ENCODE peak calls at places on chromosomes 11 and 22, in nine cellular contexts. N is H1, T is choroid plexus epithelial cell, A is foreskin fibroblast, X is uterus, L is astrocyte of the cerebellum, F is HCT116, K is astrocyte of the spinal cord, Y is HL-60. B is an unnamed sample.

GRCh38 chr11:104451193-104451592 is 287.2 kb upstream of the PDGFD start:
- DNase-seq in T (no peak), X (no peak), A (no peak), Y (no peak), K (no peak), F (no peak), N (no peak), L (no peak), B (no peak)

GRCh38 chr11:121891134-121891533 is 224.9 kb downstream of the BLID start:
- DNase-seq in X (no peak), A (no peak), Y (no peak), L (no peak), N (no peak), F (no peak), T (no peak), K (no peak), B (no peak)

GRCh38 chr22:49358041-49358440 is 469.6 kb downstream of the BRD1 start:
- DNase-seq in T (no peak), L (no peak), N (peak; percentile 38), Y (no peak), A (no peak), F (no peak), X (no peak), K (no peak), B (no peak)

GRCh38 chr22:43478621-43479285 is 66.9 kb downstream of the MPPED1 start:
- DNase-seq in T (no peak), N (no peak), Y (no peak), K (no peak), L (no peak), A (no peak), X (no peak), F (no peak), B (no peak)

GRCh38 chr22:40487663-40488249 is 117.4 kb downstream of the SGSM3 start:
- DNase-seq in N (no peak), F (no peak), T (peak; percentile 62), Y (no peak), K (peak; percentile 53), A (no peak), L (no peak), X (no peak), B (peak; percentile 48)

GRCh38 chr11:114256176-114256897 is 39.9 kb upstream of the NNMT start:
- DNase-seq in N (no peak), Y (no peak), K (no peak), L (no peak), X (no peak), F (no peak), T (no peak), A (no peak), B (peak; percentile 29)

GRCh38 chr11:73213196-73214143 is 4.6 kb upstream of the P2RY2 start:
- DNase-seq in T (no peak), L (no peak), F (no peak), K (no peak), A (no peak), X (no peak), Y (no peak), N (no peak), B (no peak)

GRCh38 chr22:31734512-31734911 is 15.4 kb downstream of the PRR14L start:
- DNase-seq in N (no peak), X (no peak), T (peak; percentile 87), A (peak; percentile 76), L (peak; percentile 31), F (no peak), Y (no peak), K (peak; percentile 61), B (no peak)

GRCh38 chr11:88491674-88492073 is 154.1 kb upstream of the CTSC start:
- DNase-seq in F (no peak), K (no peak), T (no peak), Y (no peak), L (no peak), A (no peak), X (no peak), N (no peak), B (no peak)

GRCh38 chr11:116691779-116692178 is 81.0 kb downstream of the BUD13 start:
- DNase-seq in X (peak; percentile 37), F (peak; percentile 6), L (no peak), T (peak; percentile 43), A (peak; percentile 9), Y (peak; percentile 31), N (peak; percentile 95), K (peak; percentile 12), B (peak; percentile 90)

DNA sequence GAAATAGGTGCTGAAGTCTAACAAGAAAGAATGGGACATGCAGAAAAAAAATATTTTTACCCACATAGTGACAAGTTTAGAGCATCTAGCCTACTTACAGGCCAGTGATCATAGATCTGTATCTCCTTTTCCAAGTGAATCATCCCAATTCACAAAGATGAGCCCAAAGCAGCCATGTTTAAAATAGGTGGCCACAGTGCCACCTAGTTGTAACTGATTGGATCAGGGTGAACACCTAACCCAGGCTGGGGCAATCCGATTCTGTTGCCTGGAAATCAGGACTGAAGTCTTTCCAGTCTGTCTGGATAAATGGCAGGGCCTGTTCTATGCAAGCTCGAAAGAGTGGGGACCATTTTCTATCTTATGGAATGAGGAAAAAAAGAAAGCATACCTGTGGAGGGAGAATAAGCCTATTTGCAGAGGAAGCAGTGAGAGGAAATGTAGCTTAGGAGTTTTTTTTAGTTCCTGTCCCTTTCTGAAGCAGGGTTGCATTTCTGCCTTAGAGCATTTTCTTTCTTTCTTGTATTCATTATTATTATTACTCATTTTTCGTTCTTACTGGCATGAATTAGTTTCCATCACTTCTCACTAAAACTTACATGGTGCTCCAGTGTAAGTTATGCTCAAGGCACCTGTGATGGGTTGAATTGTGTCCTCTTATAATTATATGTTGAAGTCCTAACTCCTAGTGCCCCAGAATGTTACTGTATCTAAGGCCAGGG is 113.2 kb upstream of the RAG2 start:
- DNase-seq in T (peak; percentile 1), L (no peak), F (no peak), Y (no peak), K (no peak), A (no peak), N (no peak), X (no peak), B (no peak)
- TF ChIP-seq CTCF in T (peak; percentile 16), L (peak; percentile 5), F (no peak), Y (no peak), K (peak; percentile 6), A (no peak), N (peak; percentile 50), X (no peak), B (no peak)

GRCh38 chr11:120698918-120699317 is 187.4 kb downstream of the GRIK4 start:
- DNase-seq in A (no peak), L (no peak), X (no peak), Y (no peak), T (no peak), K (no peak), F (no peak), N (no peak), B (no peak)

GRCh38 chr11:120694706-120695105 is 183.2 kb downstream of the GRIK4 start:
- DNase-seq in L (no peak), K (no peak), T (no peak), Y (no peak), N (no peak), X (no peak), F (no peak), A (no peak), B (no peak)

GRCh38 chr11:120695426-120695825 is 183.9 kb downstream of the GRIK4 start:
- DNase-seq in L (no peak), F (no peak), Y (no peak), T (no peak), N (no peak), A (no peak), X (no peak), K (no peak), B (no peak)

DNA sequence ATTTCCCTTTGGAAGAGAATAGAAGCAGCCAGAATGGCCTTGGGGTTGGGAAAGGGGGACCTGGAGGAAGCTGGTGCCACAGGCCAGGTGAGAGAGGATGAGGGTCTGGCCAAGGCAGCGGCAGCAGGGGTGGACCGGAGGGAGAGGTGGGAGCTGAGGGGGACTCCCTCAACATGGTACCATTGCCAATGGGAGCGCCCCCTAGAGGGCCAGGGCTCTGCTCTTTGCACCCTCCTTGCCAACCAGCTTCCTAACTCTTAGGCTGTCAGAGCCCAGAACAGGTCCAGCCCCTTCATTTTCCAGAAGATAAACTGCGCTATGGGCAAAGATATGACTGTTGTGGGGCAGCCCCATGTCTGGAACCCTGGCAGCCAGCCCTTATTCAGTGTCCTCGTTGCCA is 185.0 kb downstream of the GRIK4 start:
- DNase-seq in F (no peak), K (no peak), X (no peak), L (no peak), Y (no peak), A (no peak), N (peak; percentile 83), T (no peak), B (no peak)
- TF ChIP-seq CTCF in F (no peak), K (peak; percentile 31), X (no peak), L (no peak), Y (no peak), A (no peak), N (peak; percentile 77), T (no peak), B (no peak)

GRCh38 chr11:59283311-59283710 is 70.6 kb upstream of the MPEG1 start:
- DNase-seq in A (no peak), X (no peak), K (no peak), T (no peak), N (no peak), F (no peak), Y (no peak), L (no peak), B (no peak)

GRCh38 chr11:59281177-59281576 is 68.5 kb upstream of the MPEG1 start:
- DNase-seq in Y (no peak), N (peak; percentile 7), K (no peak), X (no peak), F (no peak), L (no peak), A (no peak), T (no peak), B (no peak)

GRCh38 chr11:59283825-59284772 is 71.4 kb upstream of the MPEG1 start:
- DNase-seq in Y (peak; percentile 71), K (peak; percentile 32), F (peak; percentile 29), N (no peak), X (no peak), L (peak; percentile 16), T (peak; percentile 72), A (peak; percentile 14), B (peak; percentile 50)

GRCh38 chr11:59285716-59286260 is 72.9 kb upstream of the OR5AN1 start:
- DNase-seq in Y (no peak), A (no peak), X (no peak), T (peak; percentile 1), F (no peak), K (no peak), L (no peak), N (no peak), B (no peak)

DNA sequence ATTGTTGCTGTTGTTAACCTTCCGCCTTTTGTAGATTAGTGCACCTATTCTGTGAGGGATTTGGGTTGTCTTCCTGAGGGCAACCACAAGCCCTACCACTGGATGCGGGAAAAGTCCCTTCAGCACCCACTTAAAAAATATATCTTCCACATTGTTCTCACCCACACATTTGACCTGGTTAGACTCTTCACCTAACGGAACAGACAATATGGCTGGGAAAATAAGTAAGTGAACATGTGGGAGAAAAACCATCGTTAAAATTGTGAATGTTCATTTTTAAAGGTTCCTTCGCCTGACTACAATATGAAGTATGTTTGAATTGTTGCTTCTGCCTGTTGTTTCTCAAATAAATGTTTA is 72.0 kb upstream of the MPEG1 start:
- DNase-seq in F (no peak), Y (no peak), X (no peak), T (no peak), K (no peak), L (no peak), N (no peak), A (no peak), B (no peak)
- TF ChIP-seq CTCF in F (no peak), Y (no peak), X (no peak), T (no peak), K (no peak), L (no peak), N (no peak), A (no peak), B (no peak)

GRCh38 chr11:3218483-3219280 is at the start of gene MRGPRG:
- DNase-seq in T (no peak), F (no peak), L (no peak), Y (no peak), A (no peak), X (no peak), K (no peak), N (peak; percentile 43), B (no peak)
- TF ChIP-seq CTCF in T (no peak), F (no peak), L (no peak), Y (no peak), A (no peak), X (no peak), K (no peak), N (no peak), B (no peak)